ENCODE peak calls at places on chromosomes 11 and 22, in seven cellular contexts. C is NCI-H2171 treated with DMSO at 0.1 percent for 48 hours; B is mesothelial cell of epicardium; K is endothelial cell; U is activated T-helper 9 cell treated with anti-CD3 and anti-CD28 coated beads, Interleukin-2, amount 50 U/mL, for 16 hours; R is SJSA1; J is adrenal gland. M is an unnamed sample.

GRCh38 chr11:35335226-35335625 is 84.1 kb downstream of the SLC1A2 start:
- DNase-seq in C (no peak), B (no peak), K (no peak), U (no peak), R (no peak), J (no peak), M (peak)

GRCh38 chr22:43985532-43985931 is 30.3 kb downstream of the SAMM50 start:
- DNase-seq in C (no peak), B (no peak), K (no peak), U (no peak), R (peak), J (peak), M (no peak)

GRCh38 chr11:79609511-79609910 is 168.7 kb upstream of the TENM4 start:
- DNase-seq in C (no peak), B (no peak), K (no peak), U (no peak), R (no peak), J (no peak), M (no peak)

GRCh38 chr11:118167906-118168305 is 8.5 kb downstream of the SCN2B start:
- DNase-seq in C (no peak), B (no peak), K (no peak), U (no peak), R (no peak), J (no peak), M (no peak)

GRCh38 chr11:18313985-18314763 is 7.8 kb downstream of the HPS5 start:
- DNase-seq in C (no peak), B (no peak), K (no peak), U (no peak), R (peak), J (peak), M (peak)

GRCh38 chr11:76807206-76807875 is 24.2 kb downstream of the TSKU start:
- DNase-seq in C (peak), B (peak), K (peak), U (peak), R (peak), J (peak), M (peak)

GRCh38 chr11:71446942-71447688 is 1.1 kb downstream of the DHCR7 start:
- DNase-seq in C (no peak), B (no peak), K (no peak), U (no peak), R (no peak), J (peak), M (peak)

GRCh38 chr11:60935676-60936442 is 11.6 kb downstream of the TMEM132A start:
- DNase-seq in C (no peak), B (no peak), K (no peak), U (no peak), R (no peak), J (no peak), M (no peak)

GRCh38 chr11:134676516-134677287 is 264.7 kb upstream of the B3GAT1 start:
- DNase-seq in C (no peak), B (no peak), K (no peak), U (no peak), R (no peak), J (no peak), M (no peak)

M was measured in LHCN-M2.